ENCODE peak calls at places on chromosome X, in four cellular contexts. X, G, U and A are unnamed samples.

GRCh38 chrX:22666441-22666840 is 333.3 kb upstream of the DDX53 start:
- DNase-seq in U (no peak), G (no peak), X (no peak), A (no peak)

GRCh38 chrX:10618911-10619310 is 1.5 kb downstream of the MID1 start:
- DNase-seq in X (no peak), G (peak), U (no peak), A (peak)

GRCh38 chrX:87578978-87579377 is 61.4 kb downstream of the KLHL4 start:
- DNase-seq in U (no peak), G (no peak), X (no peak), A (no peak)

GRCh38 chrX:9311411-9312160 is 153.3 kb upstream of the TBL1X start:
- DNase-seq in U (no peak), G (no peak), X (no peak), A (no peak)

GRCh38 chrX:46040001-46040400 is 505.2 kb downstream of the ZNF674 start:
- DNase-seq in G (no peak), X (no peak), U (no peak), A (no peak)

GRCh38 chrX:68693481-68694410 is 46.3 kb downstream of the STARD8 start:
- DNase-seq in G (peak), X (no peak), U (no peak), A (peak)

GRCh38 chrX:639151-639550 is 8.6 kb downstream of the SHOX start:
- DNase-seq in X (no peak), G (no peak), U (no peak), A (no peak)

GRCh38 chrX:40864972-40865371 is 129.6 kb upstream of the MED14 start:
- DNase-seq in G (no peak), X (no peak), U (no peak), A (no peak)

GRCh38 chrX:136967965-136968364 is 65.8 kb downstream of the GPR101 start:
- DNase-seq in X (no peak), G (no peak), U (no peak), A (no peak)

GRCh38 chrX:50780144-50780543 is 33.9 kb downstream of the SHROOM4 start:
- DNase-seq in X (no peak), U (no peak), G (no peak), A (no peak)

GRCh38 chrX:40651620-40652223 is 4.4 kb upstream of the CXorf38 start:
- DNase-seq in U (peak), G (peak), X (no peak), A (peak)

GRCh38 chrX:154695913-154696312 is 42.5 kb upstream of the CTAG2 start:
- DNase-seq in U (no peak), X (no peak), G (no peak), A (no peak)

GRCh38 chrX:132181364-132181763 is 37.9 kb downstream of the RAP2C start:
- DNase-seq in G (no peak), X (no peak), U (no peak), A (peak)

GRCh38 chrX:51461053-51462050 is 35.0 kb downstream of the NUDT11 start:
- DNase-seq in U (no peak), X (no peak), G (peak), A (peak)

GRCh38 chrX:38484607-38485498 is 76.5 kb upstream of the TSPAN7 start:
- DNase-seq in G (no peak), X (no peak), U (no peak), A (no peak)

GRCh38 chrX:96619588-96619987 is 65.1 kb upstream of the DIAPH2 start:
- DNase-seq in X (no peak), G (no peak), U (no peak), A (no peak)

GRCh38 chrX:119381349-119381944 is 17.7 kb upstream of the SLC25A43 start:
- DNase-seq in X (no peak), G (no peak), U (no peak), A (no peak)

GRCh38 chrX:69145714-69146113 is 19.5 kb downstream of the PJA1 start:
- DNase-seq in G (no peak), U (no peak), X (no peak), A (no peak)

GRCh38 chrX:153357877-153358276 is 23.9 kb downstream of the ZNF275 start:
- DNase-seq in U (no peak), G (no peak), X (no peak), A (no peak)

GRCh38 chrX:52082578-52082977 is 13.6 kb upstream of the MAGED4B start:
- DNase-seq in G (no peak), X (no peak), U (no peak), A (no peak)

GRCh38 chrX:55120767-55121358 is 32.0 kb downstream of the PAGE2 start:
- DNase-seq in U (no peak), G (no peak), X (no peak), A (no peak)

GRCh38 chrX:8341814-8342590 is 122.6 kb upstream of the VCX3B start:
- DNase-seq in G (no peak), X (no peak), U (no peak), A (no peak)

GRCh38 chrX:1462596-1463251 is 10.0 kb upstream of the ASMTL start:
- DNase-seq in U (peak), G (no peak), X (no peak), A (no peak)

GRCh38 chrX:39513836-39514235 is 583.9 kb downstream of the BCOR start:
- DNase-seq in U (no peak), G (no peak), X (no peak), A (no peak)

GRCh38 chrX:136273986-136274385 is 22.8 kb upstream of the MAP7D3 start:
- DNase-seq in G (no peak), X (no peak), U (no peak), A (no peak)

GRCh38 chrX:149707147-149707901 is 4.5 kb upstream of the MAGEA11 start:
- DNase-seq in X (no peak), G (no peak), U (no peak), A (no peak)

GRCh38 chrX:2188316-2188715 is 312.5 kb downstream of the DHRSX start:
- DNase-seq in U (no peak), G (no peak), X (no peak), A (no peak)